ENCODE peak calls at places on chromosomes 1 and 21, in four cellular contexts. K, Y, C and W are unnamed samples.

GRCh38 chr1:164733070-164733469 is 174.1 kb downstream of the PBX1 start:
- DNase-seq in K (no peak), Y (peak; percentile 85), C (no peak), W (no peak)

GRCh38 chr1:47569681-47570470 is 132.0 kb downstream of the FOXD2 start:
- DNase-seq in K (no peak), Y (peak; percentile 87), C (peak; percentile 31), W (peak; percentile 85)

GRCh38 chr1:94395748-94396309 is 22.4 kb upstream of the ABCD3 start:
- DNase-seq in K (no peak), Y (no peak), C (no peak), W (no peak)

GRCh38 chr1:99481391-99481996 is 164.4 kb upstream of the PALMD start:
- DNase-seq in K (no peak), Y (peak; percentile 79), C (peak; percentile 33), W (no peak)

GRCh38 chr1:62918706-62919105 is 134.8 kb downstream of the ATG4C start:
- DNase-seq in K (no peak), Y (no peak), C (no peak), W (no peak)

GRCh38 chr1:97364086-97364485 is 556.7 kb downstream of the DPYD start:
- DNase-seq in K (no peak), Y (peak; percentile 70), C (no peak), W (no peak)

GRCh38 chr1:247496581-247497285 is 38.8 kb upstream of the OR2B11 start:
- DNase-seq in K (no peak), Y (no peak), C (no peak), W (no peak)

GRCh38 chr1:2637472-2637871 is 4.7 kb upstream of the MMEL1 start:
- DNase-seq in K (peak; percentile 76), Y (no peak), C (no peak), W (no peak)

GRCh38 chr21:15183712-15184353 is 119.0 kb upstream of the NRIP1 start:
- DNase-seq in K (no peak), Y (no peak), C (no peak), W (no peak)

GRCh38 chr1:167541610-167542009 is 12.0 kb downstream of the CREG1 start:
- DNase-seq in K (no peak), Y (peak; percentile 58), C (no peak), W (no peak)

GRCh38 chr21:24118738-24119470 is 1488.4 kb downstream of the MRPL39 start:
- DNase-seq in K (no peak), Y (peak; percentile 32), C (no peak), W (peak; percentile 33)

GRCh38 chr1:62355095-62355494 is 35.9 kb upstream of the KANK4 start:
- DNase-seq in K (peak; percentile 80), Y (peak; percentile 31), C (no peak), W (no peak)

GRCh38 chr1:241181971-241182370 is 175.0 kb downstream of the RGS7 start:
- DNase-seq in K (no peak), Y (no peak), C (no peak), W (no peak)

GRCh38 chr21:34008618-34009017 is 64.8 kb upstream of the MRPS6 start:
- DNase-seq in K (no peak), Y (peak; percentile 42), C (no peak), W (no peak)

GRCh38 chr1:225699336-225699735 is 46.4 kb upstream of the ENAH start:
- DNase-seq in K (no peak), Y (peak; percentile 26), C (no peak), W (no peak)

GRCh38 chr1:185045793-185046441 is 559 bp downstream of the RNF2 start:
- DNase-seq in K (no peak), Y (peak; percentile 30), C (peak; percentile 24), W (no peak)

GRCh38 chr1:76950306-76950705 is 83.0 kb downstream of the ST6GALNAC5 start:
- DNase-seq in K (no peak), Y (peak; percentile 52), C (no peak), W (no peak)

GRCh38 chr1:32071758-32072621 is 749 bp upstream of the TMEM39B start:
- DNase-seq in K (no peak), Y (peak; percentile 88), C (no peak), W (no peak)

GRCh38 chr21:33196956-33197374 is 32.8 kb upstream of the IFNAR2 start:
- DNase-seq in K (peak; percentile 89), Y (peak; percentile 77), C (peak; percentile 66), W (no peak)

GRCh38 chr1:206907304-206907991 is 10.2 kb downstream of the IL24 start:
- DNase-seq in K (no peak), Y (no peak), C (no peak), W (no peak)

GRCh38 chr21:25934771-25935224 is 200.0 kb downstream of the GABPA start:
- DNase-seq in K (peak; percentile 91), Y (peak; percentile 99), C (peak; percentile 80), W (peak; percentile 63)

GRCh38 chr1:38783659-38784229 is 75.8 kb downstream of the RRAGC start:
- DNase-seq in K (peak; percentile 70), Y (no peak), C (no peak), W (no peak)

DNA sequence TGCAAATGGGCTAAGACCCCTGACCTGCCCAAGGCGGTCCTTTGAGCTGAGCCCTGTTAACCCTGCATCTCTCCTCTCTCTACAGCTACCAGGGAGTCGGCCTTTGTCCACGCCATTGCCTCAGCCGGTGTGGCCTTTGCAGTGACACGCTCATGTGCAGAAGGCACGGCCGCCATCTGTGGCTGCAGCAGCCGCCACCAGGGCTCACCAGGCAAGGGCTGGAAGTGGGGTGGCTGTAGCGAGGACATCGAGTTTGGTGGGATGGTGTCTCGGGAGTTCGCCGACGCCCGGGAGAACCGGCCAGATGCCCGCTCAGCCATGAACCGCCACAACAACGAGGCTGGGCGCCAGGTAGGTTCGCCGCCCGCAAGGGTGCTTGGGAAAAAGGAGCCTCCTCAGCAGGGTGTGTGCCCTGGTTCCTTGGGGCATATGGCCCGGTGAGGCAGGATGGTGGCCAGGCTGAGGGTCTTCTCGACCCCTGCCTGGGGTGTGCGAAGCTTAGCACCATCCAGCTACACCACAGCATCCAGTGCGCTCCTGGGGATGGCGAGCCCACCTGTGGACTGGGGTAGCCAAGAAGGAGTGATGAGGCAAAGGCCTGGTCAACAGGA is 31.8 kb upstream of the ARF1 start:
- DNase-seq in K (no peak), Y (no peak), C (no peak), W (no peak)
- H3K4me3 ChIP-seq in K (no peak overlapping the region), Y (no peak overlapping the region), C (no peak overlapping the region), W (no peak overlapping the region)

GRCh38 chr1:107057197-107058133 is 991 bp downstream of the PRMT6 start:
- DNase-seq in K (peak; percentile 89), Y (peak; percentile 50), C (peak; percentile 37), W (no peak)
- TF ChIP-seq CTCF in K (no peak), Y (no peak), C (no peak), W (no peak)

GRCh38 chr1:111217183-111217910 is 10.2 kb upstream of the CHI3L2 start:
- DNase-seq in K (no peak), Y (no peak), C (no peak), W (no peak)
- H3K4me3 ChIP-seq in K (no peak overlapping the region), Y (no peak overlapping the region), C (no peak overlapping the region), W (no peak overlapping the region)

GRCh38 chr1:235199441-235199840 is 38.4 kb upstream of the RBM34 start:
- DNase-seq in K (no peak), Y (peak; percentile 66), C (no peak), W (no peak)
- TF ChIP-seq CTCF in K (no peak), Y (peak; percentile 49), C (peak; percentile 23), W (peak; percentile 25)

DNA sequence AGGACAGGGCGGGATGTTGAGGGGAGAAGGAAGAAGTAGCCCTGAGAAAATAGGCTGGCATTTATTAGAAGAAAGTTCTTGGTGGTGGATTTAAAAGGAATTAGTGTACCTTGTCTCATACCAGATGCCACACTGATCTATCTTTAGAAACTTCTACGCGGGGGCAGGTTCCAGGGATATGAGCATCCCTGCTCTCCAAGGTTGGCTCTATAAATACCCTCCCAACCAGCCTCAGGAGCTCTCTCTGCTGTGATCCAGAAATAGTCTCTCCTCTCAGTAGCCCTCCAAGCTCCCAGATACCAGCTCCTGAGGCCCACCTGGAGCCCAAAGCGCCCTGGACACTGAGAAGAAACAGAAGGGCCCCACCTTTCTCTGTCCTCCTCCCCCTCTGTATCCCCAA is 128.3 kb upstream of the TNR start:
- DNase-seq in K (no peak), Y (no peak), C (no peak), W (no peak)
- H3K4me3 ChIP-seq in K (no peak overlapping the region), Y (no peak overlapping the region), C (no peak overlapping the region), W (no peak overlapping the region)

DNA sequence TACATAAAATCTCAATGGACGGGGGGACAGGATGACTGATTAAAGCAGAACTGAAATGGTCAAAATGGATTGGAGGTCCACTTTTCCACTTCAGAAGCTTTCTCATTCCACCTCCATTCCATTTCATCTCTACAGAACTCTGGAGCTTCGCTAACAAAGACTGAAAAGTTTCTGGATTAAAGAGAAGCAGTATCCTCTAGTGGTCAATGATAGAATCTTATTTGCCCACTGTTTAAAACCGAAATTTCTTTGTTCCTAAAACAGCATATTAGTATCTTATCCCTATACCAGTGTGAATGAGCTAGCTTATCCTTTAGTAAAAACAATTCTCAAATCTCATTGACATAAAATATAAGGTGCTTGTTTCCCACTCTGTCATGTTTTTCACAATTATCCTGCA is 890.6 kb downstream of the KCNT2 start:
- DNase-seq in K (no peak), Y (no peak), C (no peak), W (no peak)
- TF ChIP-seq CTCF in K (no peak), Y (no peak), C (no peak), W (peak; percentile 51)

DNA sequence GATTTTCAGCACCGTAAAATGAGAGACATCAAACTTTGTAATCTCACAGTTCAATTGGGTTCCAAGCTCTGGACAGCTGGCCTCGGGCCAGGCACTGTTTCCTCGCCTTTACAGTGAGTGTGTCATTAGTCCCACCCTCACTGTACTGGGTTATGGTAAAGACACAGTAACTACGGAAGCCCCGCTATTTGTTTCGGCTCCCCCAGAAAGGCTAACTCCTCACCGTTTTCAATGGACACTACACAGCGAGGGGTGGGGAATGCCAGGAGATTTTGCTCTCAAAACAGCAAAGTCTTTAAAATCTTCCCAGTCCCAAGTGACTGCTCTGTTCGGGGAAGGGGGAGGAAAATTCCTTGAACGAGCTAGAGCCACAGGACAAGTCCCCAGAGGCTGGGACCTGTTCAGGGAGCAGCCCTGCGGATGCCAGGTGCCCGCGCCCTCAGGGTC is 757 bp upstream of the SPSB1 start:
- DNase-seq in K (peak; percentile 93), Y (peak; percentile 75), C (peak; percentile 68), W (no peak)
- H3K4me3 ChIP-seq in K (peak overlapping the region; percentile 29), Y (peak overlapping the region; percentile 99), C (peak overlapping the region; percentile 94), W (peak overlapping the region; percentile 52)

GRCh38 chr1:192805832-192806323 is 3.0 kb upstream of the RGS2 start:
- DNase-seq in K (no peak), Y (peak; percentile 98), C (no peak), W (peak; percentile 61)
- TF ChIP-seq CTCF in K (no peak), Y (peak; percentile 50), C (peak; percentile 50), W (peak; percentile 58)